ENCODE peak calls at places on chromosomes 13 and 19, in six cellular contexts. One of them, this sample, is unnamed.

GRCh38 chr13:47277774-47278173 is 380.9 kb upstream of the HTR2A start:
- DNase-seq in mucosa of descending colon: no peak
- DNase-seq in fibroblast of villous mesenchyme: peak; percentile 21
- DNase-seq in fibroblast of the aortic adventitia: peak; percentile 33
- DNase-seq in ascending aorta: no peak
- DNase-seq in AG04450: no peak
- DNase-seq in this sample: peak; percentile 15

GRCh38 chr19:798415-799075 is 1.3 kb downstream of the PTBP1 start:
- DNase-seq in mucosa of descending colon: peak; percentile 81
- DNase-seq in fibroblast of villous mesenchyme: no peak
- DNase-seq in fibroblast of the aortic adventitia: peak; percentile 41
- DNase-seq in ascending aorta: no peak
- DNase-seq in AG04450: no peak
- DNase-seq in this sample: no peak

GRCh38 chr19:46670874-46671273 is 9.9 kb upstream of the DACT3 start:
- DNase-seq in mucosa of descending colon: no peak
- DNase-seq in fibroblast of villous mesenchyme: no peak
- DNase-seq in fibroblast of the aortic adventitia: no peak
- DNase-seq in ascending aorta: no peak
- DNase-seq in AG04450: no peak
- DNase-seq in this sample: no peak

GRCh38 chr13:95317037-95317989 is 16.1 kb upstream of the ABCC4 start:
- DNase-seq in mucosa of descending colon: no peak
- DNase-seq in fibroblast of villous mesenchyme: peak; percentile 90
- DNase-seq in fibroblast of the aortic adventitia: no peak
- DNase-seq in ascending aorta: no peak
- DNase-seq in AG04450: no peak
- DNase-seq in this sample: no peak

GRCh38 chr13:73657821-73658540 is 476.2 kb downstream of the KLF12 start:
- DNase-seq in mucosa of descending colon: no peak
- DNase-seq in fibroblast of villous mesenchyme: peak; percentile 41
- DNase-seq in fibroblast of the aortic adventitia: peak; percentile 70
- DNase-seq in ascending aorta: peak; percentile 77
- DNase-seq in AG04450: no peak
- DNase-seq in this sample: no peak

GRCh38 chr13:75226755-75227435 is 255.1 kb downstream of the TBC1D4 start:
- DNase-seq in mucosa of descending colon: no peak
- DNase-seq in fibroblast of villous mesenchyme: peak; percentile 60
- DNase-seq in fibroblast of the aortic adventitia: peak; percentile 94
- DNase-seq in ascending aorta: no peak
- DNase-seq in AG04450: peak; percentile 54
- DNase-seq in this sample: peak; percentile 89

GRCh38 chr19:45506246-45506990 is 861 bp upstream of the VASP start:
- DNase-seq in mucosa of descending colon: peak; percentile 98
- DNase-seq in fibroblast of villous mesenchyme: peak; percentile 95
- DNase-seq in fibroblast of the aortic adventitia: peak; percentile 86
- DNase-seq in ascending aorta: peak; percentile 94
- DNase-seq in AG04450: peak; percentile 66
- DNase-seq in this sample: no peak

GRCh38 chr13:87677043-87677333 is 5.8 kb downstream of the SLITRK5 start:
- DNase-seq in mucosa of descending colon: no peak
- DNase-seq in fibroblast of villous mesenchyme: no peak
- DNase-seq in fibroblast of the aortic adventitia: no peak
- DNase-seq in ascending aorta: no peak
- DNase-seq in AG04450: no peak
- DNase-seq in this sample: no peak

GRCh38 chr13:22278336-22278929 is 607.6 kb downstream of the FGF9 start:
- DNase-seq in mucosa of descending colon: peak; percentile 90
- DNase-seq in fibroblast of villous mesenchyme: peak; percentile 32
- DNase-seq in fibroblast of the aortic adventitia: peak; percentile 25
- DNase-seq in ascending aorta: peak; percentile 73
- DNase-seq in AG04450: peak; percentile 18
- DNase-seq in this sample: no peak

GRCh38 chr13:75749407-75749806 is 113.3 kb downstream of the LMO7 start:
- DNase-seq in mucosa of descending colon: no peak
- DNase-seq in fibroblast of villous mesenchyme: no peak
- DNase-seq in fibroblast of the aortic adventitia: peak; percentile 83
- DNase-seq in ascending aorta: peak; percentile 83
- DNase-seq in AG04450: no peak
- DNase-seq in this sample: no peak

GRCh38 chr13:93244141-93244917 is 17.7 kb downstream of the GPC6 start:
- DNase-seq in mucosa of descending colon: no peak
- DNase-seq in fibroblast of villous mesenchyme: peak; percentile 41
- DNase-seq in fibroblast of the aortic adventitia: peak; percentile 73
- DNase-seq in ascending aorta: peak; percentile 65
- DNase-seq in AG04450: no peak
- DNase-seq in this sample: peak; percentile 66

GRCh38 chr19:29815231-29815630 is 3.4 kb downstream of the CCNE1 start:
- DNase-seq in mucosa of descending colon: peak; percentile 15
- DNase-seq in fibroblast of villous mesenchyme: no peak
- DNase-seq in fibroblast of the aortic adventitia: no peak
- DNase-seq in ascending aorta: no peak
- DNase-seq in AG04450: no peak
- DNase-seq in this sample: no peak

GRCh38 chr19:41328157-41328817 is 18.3 kb downstream of the CCDC97 start:
- DNase-seq in mucosa of descending colon: no peak
- DNase-seq in fibroblast of villous mesenchyme: peak; percentile 30
- DNase-seq in fibroblast of the aortic adventitia: no peak
- DNase-seq in ascending aorta: no peak
- DNase-seq in AG04450: no peak
- DNase-seq in this sample: no peak

GRCh38 chr19:49490287-49491029 is 3.0 kb downstream of the RPL13A start:
- DNase-seq in mucosa of descending colon: no peak
- DNase-seq in fibroblast of villous mesenchyme: no peak
- DNase-seq in fibroblast of the aortic adventitia: no peak
- DNase-seq in ascending aorta: no peak
- DNase-seq in AG04450: no peak
- DNase-seq in this sample: no peak

GRCh38 chr13:99280166-99280565 is 22.0 kb upstream of the GPR18 start:
- DNase-seq in mucosa of descending colon: peak; percentile 59
- DNase-seq in fibroblast of villous mesenchyme: peak; percentile 31
- DNase-seq in fibroblast of the aortic adventitia: no peak
- DNase-seq in ascending aorta: no peak
- DNase-seq in AG04450: no peak
- DNase-seq in this sample: peak; percentile 90

GRCh38 chr13:101146101-101146898 is 270.0 kb downstream of the NALCN start:
- DNase-seq in mucosa of descending colon: no peak
- DNase-seq in fibroblast of villous mesenchyme: no peak
- DNase-seq in fibroblast of the aortic adventitia: no peak
- DNase-seq in ascending aorta: no peak
- DNase-seq in AG04450: no peak
- DNase-seq in this sample: no peak

GRCh38 chr19:29731331-29731850 is 16.3 kb upstream of the C19orf12 start:
- DNase-seq in mucosa of descending colon: no peak
- DNase-seq in fibroblast of villous mesenchyme: no peak
- DNase-seq in fibroblast of the aortic adventitia: no peak
- DNase-seq in ascending aorta: no peak
- DNase-seq in AG04450: no peak
- DNase-seq in this sample: no peak

GRCh38 chr19:47315125-47315821 is 5.6 kb downstream of the C5AR1 start:
- DNase-seq in mucosa of descending colon: peak; percentile 23
- DNase-seq in fibroblast of villous mesenchyme: peak; percentile 96
- DNase-seq in fibroblast of the aortic adventitia: peak; percentile 94
- DNase-seq in ascending aorta: peak; percentile 90
- DNase-seq in AG04450: peak; percentile 77
- DNase-seq in this sample: peak; percentile 76

GRCh38 chr19:1690570-1691307 is 38.3 kb upstream of the TCF3 start:
- DNase-seq in mucosa of descending colon: peak; percentile 61
- DNase-seq in fibroblast of villous mesenchyme: peak; percentile 20
- DNase-seq in fibroblast of the aortic adventitia: no peak
- DNase-seq in ascending aorta: no peak
- DNase-seq in AG04450: no peak
- DNase-seq in this sample: no peak

GRCh38 chr19:55350620-55351315 is 3.8 kb downstream of the COX6B2 start:
- DNase-seq in mucosa of descending colon: peak; percentile 55
- DNase-seq in fibroblast of villous mesenchyme: no peak
- DNase-seq in fibroblast of the aortic adventitia: no peak
- DNase-seq in ascending aorta: no peak
- DNase-seq in AG04450: no peak
- DNase-seq in this sample: no peak

GRCh38 chr19:45306522-45307027 is 16.1 kb downstream of the CKM start:
- DNase-seq in mucosa of descending colon: no peak
- DNase-seq in fibroblast of villous mesenchyme: no peak
- DNase-seq in fibroblast of the aortic adventitia: no peak
- DNase-seq in ascending aorta: no peak
- DNase-seq in AG04450: no peak
- DNase-seq in this sample: no peak

GRCh38 chr19:12783849-12784393 is 7.4 kb upstream of the JUNB start:
- DNase-seq in mucosa of descending colon: peak; percentile 58
- DNase-seq in fibroblast of villous mesenchyme: peak; percentile 68
- DNase-seq in fibroblast of the aortic adventitia: no peak
- DNase-seq in ascending aorta: peak; percentile 81
- DNase-seq in AG04450: no peak
- DNase-seq in this sample: no peak

GRCh38 chr13:61988810-61989209 is 573.2 kb upstream of the PCDH20 start:
- DNase-seq in mucosa of descending colon: no peak
- DNase-seq in fibroblast of villous mesenchyme: no peak
- DNase-seq in fibroblast of the aortic adventitia: no peak
- DNase-seq in ascending aorta: no peak
- DNase-seq in AG04450: no peak
- DNase-seq in this sample: no peak

GRCh38 chr19:7748756-7749155 is 1.4 kb upstream of the CD209 start:
- DNase-seq in mucosa of descending colon: no peak
- DNase-seq in fibroblast of villous mesenchyme: peak; percentile 6
- DNase-seq in fibroblast of the aortic adventitia: peak; percentile 5
- DNase-seq in ascending aorta: no peak
- DNase-seq in AG04450: no peak
- DNase-seq in this sample: no peak

GRCh38 chr13:47433461-47434005 is 536.7 kb upstream of the HTR2A start:
- DNase-seq in mucosa of descending colon: no peak
- DNase-seq in fibroblast of villous mesenchyme: no peak
- DNase-seq in fibroblast of the aortic adventitia: peak; percentile 11
- DNase-seq in ascending aorta: no peak
- DNase-seq in AG04450: no peak
- DNase-seq in this sample: no peak

GRCh38 chr19:11323601-11324078 is 15.8 kb downstream of the RAB3D start:
- DNase-seq in mucosa of descending colon: no peak
- DNase-seq in fibroblast of villous mesenchyme: peak; percentile 43
- DNase-seq in fibroblast of the aortic adventitia: no peak
- DNase-seq in ascending aorta: no peak
- DNase-seq in AG04450: no peak
- DNase-seq in this sample: no peak

GRCh38 chr13:45374917-45375316 is 33.9 kb upstream of the TPT1 start:
- DNase-seq in mucosa of descending colon: no peak
- DNase-seq in fibroblast of villous mesenchyme: no peak
- DNase-seq in fibroblast of the aortic adventitia: no peak
- DNase-seq in ascending aorta: no peak
- DNase-seq in AG04450: no peak
- DNase-seq in this sample: no peak

GRCh38 chr13:33262069-33262487 is 23.5 kb downstream of the STARD13 start:
- DNase-seq in mucosa of descending colon: no peak
- DNase-seq in fibroblast of villous mesenchyme: peak; percentile 56
- DNase-seq in fibroblast of the aortic adventitia: peak; percentile 18
- DNase-seq in ascending aorta: no peak
- DNase-seq in AG04450: no peak
- DNase-seq in this sample: no peak

GRCh38 chr13:66399873-66400272 is 830.3 kb downstream of the PCDH9 start:
- DNase-seq in mucosa of descending colon: no peak
- DNase-seq in fibroblast of villous mesenchyme: no peak
- DNase-seq in fibroblast of the aortic adventitia: no peak
- DNase-seq in ascending aorta: no peak
- DNase-seq in AG04450: no peak
- DNase-seq in this sample: no peak

GRCh38 chr19:41325947-41326706 is 16.2 kb downstream of the CCDC97 start:
- DNase-seq in mucosa of descending colon: no peak
- DNase-seq in fibroblast of villous mesenchyme: peak; percentile 84
- DNase-seq in fibroblast of the aortic adventitia: peak; percentile 50
- DNase-seq in ascending aorta: no peak
- DNase-seq in AG04450: no peak
- DNase-seq in this sample: no peak

DNA sequence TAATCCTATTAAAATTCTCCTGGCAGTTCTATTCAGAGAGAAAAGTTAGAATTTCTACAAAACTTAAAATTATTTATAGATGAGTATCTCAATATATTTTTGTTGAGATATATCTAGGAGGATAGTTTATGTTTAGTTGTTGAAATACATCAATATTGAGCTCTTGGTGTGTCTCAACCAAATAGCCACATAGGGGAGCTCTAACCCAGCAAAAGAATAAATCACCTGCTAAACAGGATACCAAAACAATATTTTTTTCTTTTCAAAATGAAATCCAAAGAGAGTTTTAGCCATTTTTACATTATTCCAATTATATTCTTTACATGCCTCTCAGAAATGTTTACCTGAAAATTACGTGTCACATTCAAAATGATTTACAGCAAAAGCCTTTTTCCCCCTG is 954.7 kb downstream of the SLITRK6 start:
- DNase-seq in mucosa of descending colon: no peak
- DNase-seq in fibroblast of villous mesenchyme: no peak
- DNase-seq in fibroblast of the aortic adventitia: no peak
- DNase-seq in ascending aorta: no peak
- DNase-seq in AG04450: no peak
- DNase-seq in this sample: no peak
- TF ChIP-seq CTCF in mucosa of descending colon: no peak
- TF ChIP-seq CTCF in fibroblast of villous mesenchyme: no peak
- TF ChIP-seq CTCF in fibroblast of the aortic adventitia: no peak
- TF ChIP-seq CTCF in ascending aorta: no peak
- TF ChIP-seq CTCF in AG04450: peak; percentile 33
- TF ChIP-seq CTCF in this sample: peak; percentile 58

GRCh38 chr19:4690362-4690761 is 20.2 kb upstream of the MYDGF start:
- DNase-seq in mucosa of descending colon: no peak
- DNase-seq in fibroblast of villous mesenchyme: no peak
- DNase-seq in fibroblast of the aortic adventitia: no peak
- DNase-seq in ascending aorta: no peak
- DNase-seq in AG04450: no peak
- DNase-seq in this sample: no peak
- TF ChIP-seq CTCF in mucosa of descending colon: no peak
- TF ChIP-seq CTCF in fibroblast of villous mesenchyme: no peak
- TF ChIP-seq CTCF in fibroblast of the aortic adventitia: no peak
- TF ChIP-seq CTCF in ascending aorta: no peak
- TF ChIP-seq CTCF in AG04450: no peak
- TF ChIP-seq CTCF in this sample: no peak

DNA sequence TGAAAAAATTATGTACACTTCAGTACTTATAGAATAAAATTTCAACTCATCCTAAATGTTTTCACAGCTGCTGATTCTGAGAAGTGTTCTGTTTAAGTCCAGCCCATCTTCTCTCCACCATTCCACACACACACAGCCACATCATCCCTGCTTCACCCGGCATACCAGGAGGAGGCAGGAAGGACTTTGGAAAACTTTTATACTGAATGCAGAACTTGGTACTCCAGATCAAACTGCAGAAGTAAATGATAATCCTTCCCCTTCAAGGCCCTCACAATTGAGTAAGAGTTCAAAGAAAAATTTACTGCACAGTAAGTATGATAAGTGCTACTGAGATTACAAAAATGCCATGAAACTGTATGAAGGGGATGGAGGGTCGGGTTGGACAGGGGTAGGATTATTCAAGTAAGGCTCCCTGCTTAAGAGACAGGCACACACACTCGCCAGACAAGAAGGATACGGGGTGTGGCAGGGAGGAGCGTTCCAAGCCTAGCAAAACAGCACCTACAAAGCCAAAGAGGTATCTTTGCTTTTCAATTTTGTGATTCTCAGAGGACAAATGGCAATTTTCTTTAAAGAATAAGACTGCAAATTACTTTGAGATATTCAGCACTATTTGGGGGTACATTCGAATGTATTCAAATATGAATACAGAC is 2.6 kb downstream of the USP12 start:
- DNase-seq in mucosa of descending colon: peak; percentile 59
- DNase-seq in fibroblast of villous mesenchyme: peak; percentile 14
- DNase-seq in fibroblast of the aortic adventitia: peak; percentile 47
- DNase-seq in ascending aorta: no peak
- DNase-seq in AG04450: no peak
- DNase-seq in this sample: no peak
- TF ChIP-seq CTCF in mucosa of descending colon: no peak
- TF ChIP-seq CTCF in fibroblast of villous mesenchyme: no peak
- TF ChIP-seq CTCF in fibroblast of the aortic adventitia: no peak
- TF ChIP-seq CTCF in ascending aorta: no peak
- TF ChIP-seq CTCF in AG04450: no peak
- TF ChIP-seq CTCF in this sample: no peak

GRCh38 chr19:38852231-38853044 is 2.7 kb upstream of the HNRNPL start:
- DNase-seq in mucosa of descending colon: peak; percentile 73
- DNase-seq in fibroblast of villous mesenchyme: peak; percentile 68
- DNase-seq in fibroblast of the aortic adventitia: peak; percentile 61
- DNase-seq in ascending aorta: peak; percentile 80
- DNase-seq in AG04450: no peak
- DNase-seq in this sample: no peak
- TF ChIP-seq CTCF in mucosa of descending colon: no peak
- TF ChIP-seq CTCF in fibroblast of villous mesenchyme: no peak
- TF ChIP-seq CTCF in fibroblast of the aortic adventitia: no peak
- TF ChIP-seq CTCF in ascending aorta: no peak
- TF ChIP-seq CTCF in AG04450: no peak
- TF ChIP-seq CTCF in this sample: no peak